ENCODE peak calls at places on chromosomes 4 and X, in five cellular contexts. V is foreskin keratinocyte, U is A549, E is right cardiac atrium, L is cardiac muscle cell. N is an unnamed sample.

GRCh38 chrX:55389376-55389775 is 62.6 kb upstream of the MAGEH1 start:
- DNase-seq in L (no peak), U (no peak), V (no peak), E (no peak), N (no peak)

GRCh38 chr4:36111180-36111579 is 133.1 kb downstream of the ARAP2 start:
- DNase-seq in U (no peak), V (no peak), E (no peak), L (no peak), N (no peak)

GRCh38 chr4:122827899-122828601 is 1.4 kb downstream of the FGF2 start:
- DNase-seq in U (peak), E (peak), L (peak), V (peak), N (peak)

GRCh38 chr4:4574792-4575191 is 32.9 kb upstream of the STX18 start:
- DNase-seq in L (peak), U (peak), E (peak), V (peak), N (peak)

GRCh38 chrX:1391370-1391706 is 575 bp downstream of the SLC25A6 start:
- DNase-seq in U (no peak), V (no peak), E (no peak), L (no peak), N (no peak)

GRCh38 chr4:100828986-100829685 is 311.3 kb upstream of the EMCN start:
- DNase-seq in U (peak), V (no peak), E (no peak), L (peak), N (no peak)

GRCh38 chr4:54632537-54632936 is 25.2 kb upstream of the KIT start:
- DNase-seq in V (no peak), L (no peak), U (no peak), E (no peak), N (no peak)

GRCh38 chrX:129653181-129653984 is 1.4 kb downstream of the APLN start:
- DNase-seq in E (peak), V (no peak), L (no peak), U (no peak), N (no peak)

GRCh38 chr4:11635336-11635735 is 206.6 kb upstream of the HS3ST1 start:
- DNase-seq in E (no peak), V (peak), U (peak), L (peak), N (no peak)

GRCh38 chr4:79923290-79923689 is 149.7 kb downstream of the ANTXR2 start:
- DNase-seq in E (no peak), L (no peak), V (no peak), U (no peak), N (no peak)

GRCh38 chr4:22129454-22130075 is 181.0 kb upstream of the KCNIP4 start:
- DNase-seq in U (peak), E (no peak), V (peak), L (peak), N (no peak)

GRCh38 chr4:2936773-2937145 is 26.4 kb downstream of the NOP14 start:
- DNase-seq in E (peak), U (no peak), V (peak), L (peak), N (peak)

GRCh38 chr4:78876568-78877320 is 62.5 kb downstream of the PAQR3 start:
- DNase-seq in U (no peak), E (no peak), L (peak), V (peak), N (no peak)

GRCh38 chrX:24150051-24150790 is 692 bp downstream of the ZFX start:
- DNase-seq in U (peak), E (peak), V (peak), L (peak), N (peak)

GRCh38 chr4:158033416-158033863 is 139.4 kb downstream of the GASK1B start:
- DNase-seq in E (no peak), U (peak), L (peak), V (no peak), N (no peak)

GRCh38 chr4:127352220-127352619 is 280.5 kb upstream of the INTU start:
- DNase-seq in V (no peak), L (no peak), U (no peak), E (peak), N (no peak)

GRCh38 chr4:72997409-72997808 is 72.1 kb downstream of the COX18 start:
- DNase-seq in L (peak), V (peak), U (peak), E (no peak), N (no peak)

GRCh38 chrX:39194673-39195072 is 393.4 kb downstream of the MID1IP1 start:
- DNase-seq in L (no peak), U (no peak), E (no peak), V (no peak), N (no peak)

GRCh38 chrX:46381630-46382029 is 163.6 kb downstream of the ZNF674 start:
- DNase-seq in U (peak), L (peak), V (no peak), E (no peak), N (no peak)

GRCh38 chrX:45454235-45454634 is 253.6 kb upstream of the DIPK2B start:
- DNase-seq in E (no peak), L (no peak), U (no peak), V (no peak), N (no peak)

GRCh38 chrX:17032351-17032750 is 85.9 kb downstream of the REPS2 start:
- DNase-seq in U (peak), L (peak), E (no peak), V (no peak), N (no peak)

GRCh38 chr4:152209772-152210493 is 326.0 kb downstream of the FBXW7 start:
- DNase-seq in U (no peak), L (no peak), V (no peak), E (no peak), N (no peak)

GRCh38 chrX:43500996-43501694 is 155.0 kb upstream of the MAOA start:
- DNase-seq in L (no peak), U (no peak), E (no peak), V (no peak), N (no peak)

GRCh38 chr4:29037501-29037900 is 1682.7 kb upstream of the PCDH7 start:
- DNase-seq in L (no peak), V (no peak), U (no peak), E (no peak), N (no peak)

GRCh38 chrX:142233400-142233799 is 28.3 kb upstream of the MAGEC2 start:
- DNase-seq in U (no peak), E (no peak), L (no peak), V (no peak), N (no peak)

GRCh38 chr4:48093949-48094550 is 40.0 kb downstream of the TXK start:
- DNase-seq in V (peak), E (no peak), U (peak), L (peak), N (no peak)

GRCh38 chr4:148254818-148255366 is 187.3 kb downstream of the NR3C2 start:
- DNase-seq in U (no peak), L (no peak), V (no peak), E (no peak), N (no peak)

GRCh38 chrX:42398967-42399631 is 378.9 kb downstream of the PPP1R2C start:
- DNase-seq in E (no peak), U (no peak), V (no peak), L (peak), N (no peak)

GRCh38 chr4:90120815-90121214 is 6.4 kb upstream of the CCSER1 start:
- DNase-seq in V (no peak), U (no peak), E (no peak), L (no peak), N (no peak)

GRCh38 chrX:123731987-123732678 is 719 bp downstream of the THOC2 start:
- DNase-seq in E (peak), U (peak), L (peak), V (no peak), N (peak)

GRCh38 chr4:114386637-114387233 is 211.9 kb upstream of the UGT8 start:
- DNase-seq in V (no peak), E (no peak), L (peak), U (peak), N (no peak)

GRCh38 chr4:4256799-4257198 is 8.8 kb upstream of the TMEM128 start:
- DNase-seq in V (no peak), E (no peak), U (no peak), L (no peak), N (no peak)

GRCh38 chr4:36310237-36310636 is 28.8 kb downstream of the DTHD1 start:
- DNase-seq in L (no peak), E (no peak), U (no peak), V (no peak), N (no peak)

GRCh38 chr4:3322059-3322550 is 29.3 kb downstream of the RGS12 start:
- DNase-seq in L (peak), U (no peak), E (peak), V (no peak), N (no peak)

GRCh38 chr4:864456-865120 is 38.7 kb upstream of the CPLX1 start:
- DNase-seq in U (no peak), E (no peak), V (no peak), L (no peak), N (peak)

GRCh38 chr4:82851902-82852750 is 38.8 kb downstream of the SEC31A start:
- DNase-seq in U (peak), E (no peak), L (peak), V (no peak), N (no peak)

GRCh38 chr4:96642486-96642885 is 802.6 kb downstream of the PDHA2 start:
- DNase-seq in E (no peak), U (no peak), L (no peak), V (no peak), N (no peak)

GRCh38 chrX:139890991-139891700 is 41.7 kb downstream of the ATP11C start:
- DNase-seq in V (peak), E (no peak), L (peak), U (peak), N (no peak)

GRCh38 chrX:100944601-100945000 is 15.9 kb upstream of the XKRX start:
- DNase-seq in V (no peak), U (no peak), L (no peak), E (no peak), N (no peak)

GRCh38 chrX:38805294-38806053 is 4.2 kb downstream of the MID1IP1 start:
- DNase-seq in U (peak), L (peak), E (peak), V (peak), N (peak)

GRCh38 chr4:42616576-42616975 is 40.3 kb downstream of the ATP8A1 start:
- DNase-seq in V (no peak), L (no peak), U (no peak), E (no peak), N (no peak)

GRCh38 chr4:42612898-42613297 is 44.0 kb downstream of the ATP8A1 start:
- DNase-seq in L (no peak), U (no peak), E (no peak), V (no peak), N (no peak)

GRCh38 chr4:42615131-42615776 is 41.7 kb downstream of the ATP8A1 start:
- DNase-seq in E (no peak), V (no peak), L (no peak), U (no peak), N (no peak)

GRCh38 chr4:42618018-42618417 is 38.9 kb downstream of the ATP8A1 start:
- DNase-seq in U (no peak), V (no peak), E (no peak), L (no peak), N (no peak)

DNA sequence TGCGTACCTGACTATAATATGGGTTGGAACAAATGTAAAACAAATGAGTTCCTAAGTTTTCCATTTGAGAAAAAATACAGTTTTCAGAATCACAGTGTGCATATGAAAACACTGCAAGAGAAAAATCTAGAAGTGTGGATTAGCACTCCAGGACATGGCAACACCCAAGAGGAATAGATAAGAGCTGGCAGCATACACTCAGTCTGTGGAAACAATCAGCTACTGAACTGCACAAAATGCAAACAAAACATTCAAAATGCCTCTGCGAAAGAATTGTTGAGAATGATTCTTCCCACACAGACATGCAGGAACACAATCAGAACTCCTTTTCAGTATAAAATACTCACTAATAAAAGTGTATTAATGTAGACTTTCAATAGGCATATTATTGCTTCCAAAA is 39.9 kb downstream of the ATP8A1 start:
- DNase-seq in U (no peak), E (no peak), V (no peak), L (no peak), N (no peak)
- H3K27ac ChIP-seq in U (no peak), E (no peak), V (no peak), L (no peak), N (no peak)

GRCh38 chrX:3026074-3026588 is 15.1 kb upstream of the ARSF start:
- DNase-seq in V (peak), L (no peak), E (no peak), U (no peak), N (no peak)
- H3K27ac ChIP-seq in V (no peak), L (no peak), E (no peak), U (no peak), N (no peak)

GRCh38 chr4:155675709-155676429 is 9.2 kb downstream of the GUCY1A1 start:
- DNase-seq in E (no peak), L (peak), V (no peak), U (no peak), N (no peak)
- H3K27ac ChIP-seq in E (peak), L (peak), V (no peak), U (no peak), N (no peak)

DNA sequence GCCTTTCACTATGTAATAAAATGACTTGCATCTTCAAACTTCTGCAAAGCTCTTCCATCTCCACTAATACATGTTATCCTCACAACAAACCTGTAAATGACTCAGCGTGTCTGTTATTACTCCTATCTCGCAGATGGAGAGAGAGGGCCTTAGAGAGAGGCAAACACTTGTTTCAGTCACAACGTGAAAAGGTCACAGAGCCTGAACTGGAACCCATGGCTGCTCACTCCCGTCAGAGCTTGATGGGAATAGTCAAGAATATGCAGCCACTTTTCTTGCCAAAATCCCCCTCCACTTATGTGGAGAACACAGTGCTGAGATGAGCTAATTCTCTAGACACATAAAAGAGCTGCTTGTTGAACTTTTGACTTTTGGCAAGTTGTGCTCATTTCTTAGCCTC is 69.0 kb downstream of the SYNPO2 start:
- DNase-seq in U (no peak), L (peak), E (no peak), V (no peak), N (no peak)
- H3K27ac ChIP-seq in U (no peak), L (no peak), E (peak), V (no peak), N (no peak)

DNA sequence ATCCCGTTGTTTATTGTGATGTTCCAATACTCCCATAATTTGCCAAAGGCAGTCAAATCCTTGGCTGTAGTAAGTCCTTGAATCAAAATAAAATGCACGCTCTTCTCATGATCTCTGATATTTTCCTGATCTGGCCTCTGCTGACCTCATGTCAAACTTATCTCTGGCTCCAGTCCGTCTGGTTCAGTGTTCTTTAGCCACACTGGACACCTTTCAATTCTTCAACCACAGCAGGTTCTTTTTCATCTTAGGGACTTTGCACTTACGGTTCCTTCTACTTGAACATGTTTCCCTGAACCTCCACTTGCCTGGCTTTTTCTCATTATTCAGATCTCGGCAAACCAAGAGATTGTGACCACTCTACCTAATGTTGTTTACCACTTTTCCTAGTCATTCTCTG is 10.3 kb downstream of the ENPEP start:
- DNase-seq in V (no peak), E (no peak), U (no peak), L (no peak), N (no peak)
- H3K27ac ChIP-seq in V (no peak), E (no peak), U (no peak), L (peak), N (no peak)

DNA sequence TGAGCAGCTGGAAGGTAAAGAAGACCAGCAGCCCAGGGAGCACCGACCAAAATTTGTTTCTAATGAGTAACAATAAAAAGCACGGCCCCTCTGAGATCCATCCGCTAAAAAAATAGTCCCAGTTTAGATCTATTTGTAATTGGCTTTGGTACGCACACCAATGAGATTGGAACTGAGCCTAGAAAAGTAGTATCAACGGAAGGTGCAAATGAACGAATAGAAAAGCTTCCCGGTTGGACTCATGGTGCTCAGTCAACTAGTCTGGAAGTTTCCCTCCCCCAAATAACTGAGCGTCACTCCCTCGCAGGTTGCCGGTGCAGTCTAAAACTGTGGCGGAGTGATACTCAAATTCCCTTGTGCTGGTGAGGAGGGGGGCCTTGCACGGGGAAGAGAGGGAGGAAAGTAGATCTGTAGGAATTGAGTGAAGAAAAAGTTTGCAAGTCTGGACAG is at the start of gene COL4A5:
- DNase-seq in V (peak), L (peak), U (peak), E (peak), N (no peak)
- H3K27ac ChIP-seq in V (peak), L (peak), U (peak), E (peak), N (no peak)